ENCODE peak calls at places on chromosomes 2 and 18, in nine cellular contexts. Y, U, O, Z, I, W, C, D and H are unnamed samples.

GRCh38 chr18:3286165-3286564 is 24.2 kb downstream of the MYL12B start:
- DNase-seq in Y (no peak), U (no peak), O (no peak), Z (no peak), I (no peak), W (no peak), C (no peak), D (no peak), H (no peak)

GRCh38 chr2:32812316-32812715 is 134.4 kb upstream of the LTBP1 start:
- DNase-seq in Y (no peak), U (no peak), O (peak), Z (no peak), I (no peak), W (peak), C (no peak), D (no peak), H (no peak)

GRCh38 chr2:202157211-202157985 is 81.0 kb downstream of the SUMO1 start:
- DNase-seq in Y (no peak), U (peak), O (peak), Z (no peak), I (no peak), W (no peak), C (no peak), D (no peak), H (no peak)

GRCh38 chr2:219079417-219079816 is 18.7 kb upstream of the IHH start:
- DNase-seq in Y (peak), U (no peak), O (peak), Z (peak), I (no peak), W (peak), C (no peak), D (no peak), H (peak)

GRCh38 chr2:159139216-159139933 is 147.1 kb downstream of the WDSUB1 start:
- DNase-seq in Y (no peak), U (no peak), O (peak), Z (no peak), I (no peak), W (peak), C (no peak), D (no peak), H (peak)

GRCh38 chr18:43719264-43719795 is 442.0 kb upstream of the SYT4 start:
- DNase-seq in Y (peak), U (no peak), O (peak), Z (no peak), I (no peak), W (peak), C (no peak), D (no peak), H (no peak)

GRCh38 chr2:168189835-168190426 is 57.5 kb downstream of the STK39 start:
- DNase-seq in Y (peak), U (no peak), O (peak), Z (peak), I (no peak), W (peak), C (no peak), D (no peak), H (peak)

GRCh38 chr2:9844036-9844483 is 786 bp downstream of the TAF1B start:
- DNase-seq in Y (no peak), U (peak), O (peak), Z (no peak), I (no peak), W (peak), C (no peak), D (no peak), H (no peak)

GRCh38 chr2:231527955-231528635 is 2.1 kb downstream of the NMUR1 start:
- DNase-seq in Y (no peak), U (no peak), O (no peak), Z (no peak), I (no peak), W (no peak), C (no peak), D (peak), H (no peak)

GRCh38 chr2:233059797-233060499 is at the start of gene INPP5D:
- DNase-seq in Y (no peak), U (no peak), O (no peak), Z (no peak), I (peak), W (no peak), C (peak), D (peak), H (no peak)

GRCh38 chr18:23245461-23245860 is 110.2 kb downstream of the CABLES1 start:
- DNase-seq in Y (no peak), U (no peak), O (no peak), Z (no peak), I (no peak), W (no peak), C (no peak), D (no peak), H (no peak)

GRCh38 chr2:191571163-191571769 is 106.7 kb upstream of the NABP1 start:
- DNase-seq in Y (peak), U (no peak), O (peak), Z (peak), I (peak), W (peak), C (no peak), D (no peak), H (peak)

GRCh38 chr2:170812716-170813585 is 3.7 kb upstream of the GAD1 start:
- DNase-seq in Y (peak), U (peak), O (peak), Z (peak), I (no peak), W (peak), C (no peak), D (no peak), H (peak)

GRCh38 chr2:174013310-174013751 is 48.2 kb upstream of the SP3 start:
- DNase-seq in Y (no peak), U (no peak), O (peak), Z (peak), I (no peak), W (no peak), C (no peak), D (no peak), H (no peak)

GRCh38 chr2:129152514-129152913 is 827.0 kb upstream of the RAB6C start:
- DNase-seq in Y (no peak), U (no peak), O (no peak), Z (no peak), I (no peak), W (no peak), C (no peak), D (no peak), H (no peak)

GRCh38 chr18:25503567-25504081 is 151.7 kb upstream of the ZNF521 start:
- DNase-seq in Y (peak), U (peak), O (peak), Z (peak), I (no peak), W (peak), C (no peak), D (no peak), H (no peak)

GRCh38 chr18:11052800-11053199 is 96.6 kb downstream of the PIEZO2 start:
- DNase-seq in Y (peak), U (no peak), O (no peak), Z (no peak), I (no peak), W (peak), C (no peak), D (no peak), H (no peak)

GRCh38 chr2:207802650-207803049 is 32.9 kb upstream of the FZD5 start:
- DNase-seq in Y (no peak), U (no peak), O (no peak), Z (no peak), I (no peak), W (no peak), C (no peak), D (no peak), H (no peak)

GRCh38 chr2:8003462-8004075 is 678.3 kb upstream of the ID2 start:
- DNase-seq in Y (peak), U (no peak), O (peak), Z (peak), I (no peak), W (no peak), C (no peak), D (peak), H (no peak)

GRCh38 chr2:168773719-168774521 is 28.5 kb upstream of the NOSTRIN start:
- DNase-seq in Y (peak), U (peak), O (peak), Z (peak), I (no peak), W (peak), C (no peak), D (no peak), H (peak)

GRCh38 chr18:71442830-71443229 is 1101.3 kb downstream of the CBLN2 start:
- DNase-seq in Y (peak), U (no peak), O (no peak), Z (no peak), I (no peak), W (peak), C (no peak), D (no peak), H (peak)

GRCh38 chr2:205868773-205869333 is 186.6 kb downstream of the NRP2 start:
- DNase-seq in Y (peak), U (no peak), O (peak), Z (peak), I (no peak), W (peak), C (no peak), D (no peak), H (peak)

GRCh38 chr2:219405451-219405850 is 12.7 kb upstream of the DES start:
- DNase-seq in Y (no peak), U (no peak), O (no peak), Z (no peak), I (no peak), W (no peak), C (no peak), D (no peak), H (no peak)

GRCh38 chr18:6971823-6972478 is 145.6 kb downstream of the LAMA1 start:
- DNase-seq in Y (no peak), U (no peak), O (no peak), Z (no peak), I (no peak), W (no peak), C (no peak), D (no peak), H (no peak)

GRCh38 chr2:20225294-20226151 is 593 bp upstream of the SDC1 start:
- DNase-seq in Y (peak), U (peak), O (peak), Z (peak), I (no peak), W (peak), C (peak), D (peak), H (peak)

GRCh38 chr2:39913648-39914456 is 134.8 kb upstream of the THUMPD2 start:
- DNase-seq in Y (peak), U (peak), O (peak), Z (peak), I (no peak), W (peak), C (no peak), D (no peak), H (peak)

GRCh38 chr2:223853425-223853837 is 16.0 kb upstream of the AP1S3 start:
- DNase-seq in Y (no peak), U (no peak), O (no peak), Z (no peak), I (no peak), W (peak), C (no peak), D (no peak), H (no peak)

GRCh38 chr2:9143264-9143815 is 63.3 kb upstream of the ASAP2 start:
- DNase-seq in Y (no peak), U (no peak), O (no peak), Z (no peak), I (no peak), W (no peak), C (no peak), D (no peak), H (no peak)

GRCh38 chr18:41543815-41544214 is 411.2 kb upstream of the PIK3C3 start:
- DNase-seq in Y (no peak), U (no peak), O (no peak), Z (no peak), I (no peak), W (no peak), C (no peak), D (no peak), H (no peak)

GRCh38 chr18:32093106-32093511 is 1.4 kb downstream of the RNF138 start:
- DNase-seq in Y (peak), U (peak), O (peak), Z (peak), I (no peak), W (peak), C (peak), D (peak), H (peak)

GRCh38 chr2:186569906-186570305 is 19.9 kb upstream of the ITGAV start:
- DNase-seq in Y (peak), U (no peak), O (peak), Z (no peak), I (no peak), W (peak), C (no peak), D (no peak), H (no peak)

GRCh38 chr18:38884050-38884449 is 1318.5 kb upstream of the CELF4 start:
- DNase-seq in Y (no peak), U (peak), O (no peak), Z (no peak), I (no peak), W (no peak), C (no peak), D (no peak), H (no peak)

GRCh38 chr2:114610677-114611076 is 168.2 kb downstream of the DPP10 start:
- DNase-seq in Y (no peak), U (no peak), O (no peak), Z (no peak), I (no peak), W (no peak), C (no peak), D (no peak), H (no peak)

GRCh38 chr2:68284896-68285295 is 32.6 kb upstream of the PPP3R1 start:
- DNase-seq in Y (peak), U (peak), O (peak), Z (peak), I (no peak), W (peak), C (no peak), D (no peak), H (peak)

GRCh38 chr2:158049129-158049855 is 52.4 kb upstream of the UPP2 start:
- DNase-seq in Y (no peak), U (peak), O (no peak), Z (no peak), I (no peak), W (no peak), C (no peak), D (no peak), H (no peak)

GRCh38 chr2:174546519-174547506 is 50.8 kb downstream of the WIPF1 start:
- DNase-seq in Y (peak), U (peak), O (peak), Z (peak), I (no peak), W (peak), C (no peak), D (no peak), H (no peak)

GRCh38 chr2:236164201-236164982 is 3.8 kb downstream of the GBX2 start:
- DNase-seq in Y (no peak), U (peak), O (peak), Z (peak), I (no peak), W (no peak), C (no peak), D (no peak), H (no peak)